ENCODE peak calls at places on chromosomes 6 and 20, in ten cellular contexts. R, P, N, K, A, Z, D, V, C and F are unnamed samples.

GRCh38 chr6:1485678-1486077 is 96.3 kb downstream of the FOXF2 start:
- DNase-seq in C (no peak), K (no peak), Z (no peak), N (no peak), P (no peak), V (peak), A (peak), D (no peak), R (peak), F (no peak)

GRCh38 chr6:30862156-30862875 is 22.0 kb upstream of the DDR1 start:
- DNase-seq in Z (no peak), V (peak), D (no peak), A (no peak), R (peak), C (no peak), K (no peak), P (no peak), N (no peak), F (no peak)

GRCh38 chr6:34066284-34066571 is 79.7 kb downstream of the GRM4 start:
- DNase-seq in C (no peak), K (no peak), P (no peak), D (no peak), V (no peak), N (no peak), R (no peak), Z (no peak), A (no peak), F (no peak)

GRCh38 chr6:132742495-132742894 is 15.2 kb downstream of the VNN2 start:
- DNase-seq in V (no peak), N (no peak), A (no peak), D (no peak), C (no peak), P (no peak), Z (no peak), R (no peak), K (no peak), F (no peak)

GRCh38 chr6:140923048-140923447 is 1209.7 kb upstream of the GJE1 start:
- DNase-seq in N (no peak), V (peak), C (no peak), A (no peak), R (no peak), Z (no peak), D (no peak), K (no peak), P (no peak), F (no peak)

GRCh38 chr6:113819169-113819830 is 37.8 kb upstream of the MARCKS start:
- DNase-seq in V (no peak), D (no peak), Z (no peak), R (no peak), N (no peak), A (no peak), C (no peak), P (no peak), K (no peak), F (no peak)

GRCh38 chr6:159066479-159066878 is 21.7 kb upstream of the TAGAP start:
- DNase-seq in N (no peak), R (no peak), K (no peak), A (no peak), C (no peak), Z (no peak), P (no peak), V (no peak), D (no peak), F (no peak)

GRCh38 chr6:77231438-77232305 is 231.6 kb downstream of the HTR1B start:
- DNase-seq in N (no peak), R (no peak), A (no peak), K (no peak), P (no peak), V (no peak), Z (no peak), C (no peak), D (no peak), F (no peak)

GRCh38 chr20:41078329-41078728 is 49.7 kb downstream of the TOP1 start:
- DNase-seq in N (no peak), Z (no peak), C (no peak), P (peak), V (peak), K (no peak), D (no peak), R (no peak), A (peak), F (no peak)

GRCh38 chr6:106431972-106432371 is 71.5 kb downstream of the CRYBG1 start:
- DNase-seq in K (no peak), D (no peak), N (no peak), V (no peak), R (no peak), C (no peak), Z (no peak), P (no peak), A (no peak), F (no peak)

GRCh38 chr6:6746334-6746969 is 157.9 kb downstream of the LY86 start:
- DNase-seq in R (no peak), K (no peak), N (no peak), Z (no peak), P (no peak), V (no peak), D (no peak), A (no peak), C (no peak), F (no peak)

GRCh38 chr20:21052241-21052640 is 53.9 kb downstream of the LINC00237 start:
- DNase-seq in N (no peak), V (no peak), D (no peak), C (no peak), K (no peak), R (no peak), P (no peak), Z (no peak), A (no peak), F (no peak)

GRCh38 chr6:54072708-54073313 is 38.4 kb upstream of the MLIP start:
- DNase-seq in P (no peak), N (no peak), K (no peak), A (no peak), V (no peak), C (no peak), R (no peak), D (no peak), Z (no peak), F (no peak)

GRCh38 chr6:73085362-73085975 is 139.8 kb downstream of the KHDC1L start:
- DNase-seq in K (no peak), C (no peak), A (no peak), V (no peak), P (no peak), R (no peak), N (no peak), D (no peak), Z (no peak), F (peak)

GRCh38 chr6:129536271-129536670 is 173.7 kb downstream of the ARHGAP18 start:
- DNase-seq in Z (no peak), R (no peak), D (no peak), A (no peak), N (no peak), C (no peak), K (no peak), V (no peak), P (no peak), F (no peak)

GRCh38 chr6:166687538-166688259 is 60.6 kb upstream of the RPS6KA2 start:
- DNase-seq in N (no peak), A (no peak), C (no peak), P (no peak), K (no peak), R (no peak), D (no peak), Z (no peak), V (no peak), F (no peak)

GRCh38 chr6:67047996-67048395 is 1341.0 kb upstream of the EYS start:
- DNase-seq in Z (no peak), A (no peak), C (no peak), K (no peak), P (no peak), R (no peak), D (no peak), N (no peak), V (no peak), F (no peak)

GRCh38 chr6:17714177-17714576 is 7.5 kb upstream of the NUP153 start:
- DNase-seq in Z (no peak), P (no peak), R (no peak), N (no peak), A (no peak), C (no peak), V (no peak), D (no peak), K (no peak), F (no peak)

GRCh38 chr20:60930023-60930790 is 321.9 kb upstream of the CDH4 start:
- DNase-seq in V (no peak), C (no peak), N (no peak), K (no peak), D (no peak), R (no peak), A (no peak), P (no peak), Z (no peak), F (no peak)

GRCh38 chr20:36507746-36508145 is 33.6 kb upstream of the MYL9 start:
- DNase-seq in V (no peak), A (no peak), K (no peak), P (no peak), C (no peak), N (no peak), D (no peak), R (no peak), Z (no peak), F (no peak)

GRCh38 chr6:57147955-57148858 is 23.9 kb upstream of the BAG2 start:
- DNase-seq in N (peak), Z (no peak), D (no peak), C (no peak), A (no peak), R (no peak), V (no peak), K (no peak), P (no peak), F (no peak)

GRCh38 chr20:25739615-25740320 is 43.1 kb upstream of the ZNF337 start:
- DNase-seq in P (no peak), V (peak), D (no peak), K (no peak), A (peak), C (no peak), N (no peak), R (no peak), Z (no peak), F (no peak)

GRCh38 chr6:169851641-169852503 is 100.5 kb downstream of the ERMARD start:
- DNase-seq in A (no peak), D (no peak), N (no peak), Z (peak), V (peak), C (no peak), P (no peak), K (peak), R (peak), F (no peak)

GRCh38 chr6:52552278-52552643 is 24.6 kb downstream of the TRAM2 start:
- DNase-seq in N (no peak), C (no peak), P (no peak), V (no peak), R (peak), K (no peak), D (no peak), Z (no peak), A (no peak), F (peak)